ENCODE peak calls at places on chromosomes 2 and 18, in eight cellular contexts. F, B, D, J, M, S, Q and V are unnamed samples.

GRCh38 chr18:50806208-50806616 is 13.6 kb downstream of the MRO start:
- DNase-seq in F (no peak), B (no peak), D (no peak), J (no peak), M (no peak), S (no peak), Q (peak), V (no peak)

GRCh38 chr18:67219821-67220220 is 296.7 kb downstream of the DSEL start:
- DNase-seq in F (no peak), B (no peak), D (no peak), J (no peak), M (no peak), S (no peak), Q (no peak), V (no peak)

GRCh38 chr2:182372661-182373060 is 54.2 kb downstream of the PDE1A start:
- DNase-seq in F (peak), B (peak), D (no peak), J (no peak), M (no peak), S (no peak), Q (no peak), V (peak)

GRCh38 chr2:185979546-185980071 is 241.0 kb downstream of the FSIP2 start:
- DNase-seq in F (no peak), B (no peak), D (no peak), J (no peak), M (no peak), S (no peak), Q (no peak), V (no peak)

GRCh38 chr18:46068763-46069162 is 3.3 kb downstream of the PSTPIP2 start:
- DNase-seq in F (no peak), B (no peak), D (no peak), J (no peak), M (no peak), S (no peak), Q (no peak), V (no peak)

GRCh38 chr2:199379251-199379650 is 78.5 kb downstream of the SATB2 start:
- DNase-seq in F (no peak), B (peak), D (no peak), J (no peak), M (peak), S (no peak), Q (no peak), V (peak)

GRCh38 chr18:72675394-72675793 is 131.3 kb upstream of the CBLN2 start:
- DNase-seq in F (no peak), B (peak), D (no peak), J (no peak), M (no peak), S (no peak), Q (no peak), V (no peak)

GRCh38 chr2:141911485-141912066 is 219.2 kb downstream of the LRP1B start:
- DNase-seq in F (no peak), B (peak), D (peak), J (no peak), M (peak), S (no peak), Q (no peak), V (no peak)

GRCh38 chr2:212364106-212364505 is 174.5 kb downstream of the ERBB4 start:
- DNase-seq in F (no peak), B (peak), D (no peak), J (no peak), M (no peak), S (no peak), Q (no peak), V (peak)

GRCh38 chr2:109433486-109433885 is 180.3 kb downstream of the SEPTIN10 start:
- DNase-seq in F (no peak), B (no peak), D (no peak), J (no peak), M (no peak), S (no peak), Q (no peak), V (no peak)

GRCh38 chr2:119408221-119408619 is 23.4 kb upstream of the TMEM37 start:
- DNase-seq in F (no peak), B (no peak), D (no peak), J (no peak), M (no peak), S (no peak), Q (no peak), V (peak)

GRCh38 chr2:17300141-17300540 is 218.1 kb downstream of the RAD51AP2 start:
- DNase-seq in F (no peak), B (peak), D (no peak), J (no peak), M (no peak), S (no peak), Q (no peak), V (peak)

GRCh38 chr2:29080886-29081743 is 6.8 kb upstream of the PCARE start:
- DNase-seq in F (no peak), B (peak), D (no peak), J (no peak), M (no peak), S (no peak), Q (no peak), V (no peak)

GRCh38 chr2:232276084-232276738 is 102.3 kb upstream of the ALPP start:
- DNase-seq in F (no peak), B (no peak), D (no peak), J (no peak), M (no peak), S (no peak), Q (no peak), V (no peak)

GRCh38 chr2:60484080-60484737 is 69.2 kb downstream of the BCL11A start:
- DNase-seq in F (no peak), B (peak), D (no peak), J (no peak), M (no peak), S (no peak), Q (no peak), V (peak)